ENCODE peak calls at places on chromosomes 5 and 9, in five cellular contexts. One of them, this sample, is unnamed.
A peak's percentile ranks its signal among the peaks of the same experiment; 100 is the strongest.

GRCh38 chr5:114113604-114114003 is 248.3 kb upstream of the KCNN2 start:
- DNase-seq in A549: no peak
- DNase-seq in CD8-positive, alpha-beta T cell: no peak
- DNase-seq in right atrium auricular region: no peak
- DNase-seq in H9: no peak
- DNase-seq in this sample: no peak

GRCh38 chr5:54869691-54870090 is 115.7 kb downstream of the ESM1 start:
- DNase-seq in A549: no peak
- DNase-seq in CD8-positive, alpha-beta T cell: no peak
- DNase-seq in right atrium auricular region: no peak
- DNase-seq in H9: no peak
- DNase-seq in this sample: no peak

GRCh38 chr9:127562841-127563523 is 49.1 kb upstream of the STXBP1 start:
- DNase-seq in A549: peak; percentile 71
- DNase-seq in CD8-positive, alpha-beta T cell: no peak
- DNase-seq in right atrium auricular region: no peak
- DNase-seq in H9: no peak
- DNase-seq in this sample: no peak

GRCh38 chr9:15570769-15571168 is 17.9 kb downstream of the CCDC171 start:
- DNase-seq in A549: no peak
- DNase-seq in CD8-positive, alpha-beta T cell: no peak
- DNase-seq in right atrium auricular region: no peak
- DNase-seq in H9: no peak
- DNase-seq in this sample: no peak

GRCh38 chr5:100731768-100732167 is 171.3 kb downstream of the ST8SIA4 start:
- DNase-seq in A549: no peak
- DNase-seq in CD8-positive, alpha-beta T cell: no peak
- DNase-seq in right atrium auricular region: no peak
- DNase-seq in H9: no peak
- DNase-seq in this sample: no peak

GRCh38 chr9:8401961-8402701 is 602.6 kb upstream of the DMAC1 start:
- DNase-seq in A549: no peak
- DNase-seq in CD8-positive, alpha-beta T cell: no peak
- DNase-seq in right atrium auricular region: no peak
- DNase-seq in H9: no peak
- DNase-seq in this sample: no peak

GRCh38 chr5:122258840-122259239 is 53.2 kb upstream of the SNCAIP start:
- DNase-seq in A549: no peak
- DNase-seq in CD8-positive, alpha-beta T cell: no peak
- DNase-seq in right atrium auricular region: no peak
- DNase-seq in H9: no peak
- DNase-seq in this sample: no peak

GRCh38 chr9:136587944-136588662 is 42.3 kb upstream of the NOTCH1 start:
- DNase-seq in A549: no peak
- DNase-seq in CD8-positive, alpha-beta T cell: no peak
- DNase-seq in right atrium auricular region: no peak
- DNase-seq in H9: peak; percentile 94
- DNase-seq in this sample: no peak

GRCh38 chr5:34736445-34737119 is 80.5 kb downstream of the RAI14 start:
- DNase-seq in A549: no peak
- DNase-seq in CD8-positive, alpha-beta T cell: no peak
- DNase-seq in right atrium auricular region: no peak
- DNase-seq in H9: peak; percentile 62
- DNase-seq in this sample: no peak

GRCh38 chr5:16593630-16594029 is 23.2 kb downstream of the RETREG1 start:
- DNase-seq in A549: no peak
- DNase-seq in CD8-positive, alpha-beta T cell: no peak
- DNase-seq in right atrium auricular region: no peak
- DNase-seq in H9: no peak
- DNase-seq in this sample: no peak

GRCh38 chr9:83473488-83473971 is 64.7 kb downstream of the FRMD3 start:
- DNase-seq in A549: no peak
- DNase-seq in CD8-positive, alpha-beta T cell: no peak
- DNase-seq in right atrium auricular region: no peak
- DNase-seq in H9: no peak
- DNase-seq in this sample: no peak

GRCh38 chr5:16871746-16872339 is 64.2 kb downstream of the MYO10 start:
- DNase-seq in A549: no peak
- DNase-seq in CD8-positive, alpha-beta T cell: no peak
- DNase-seq in right atrium auricular region: no peak
- DNase-seq in H9: no peak
- DNase-seq in this sample: no peak

GRCh38 chr9:34546102-34546833 is 23.5 kb upstream of the ENHO start:
- DNase-seq in A549: no peak
- DNase-seq in CD8-positive, alpha-beta T cell: no peak
- DNase-seq in right atrium auricular region: no peak
- DNase-seq in H9: no peak
- DNase-seq in this sample: no peak

GRCh38 chr5:83099001-83099400 is 21.7 kb downstream of the XRCC4 start:
- DNase-seq in A549: no peak
- DNase-seq in CD8-positive, alpha-beta T cell: no peak
- DNase-seq in right atrium auricular region: no peak
- DNase-seq in H9: no peak
- DNase-seq in this sample: no peak

GRCh38 chr9:102867488-102867887 is 127.6 kb upstream of the CYLC2 start:
- DNase-seq in A549: no peak
- DNase-seq in CD8-positive, alpha-beta T cell: no peak
- DNase-seq in right atrium auricular region: no peak
- DNase-seq in H9: no peak
- DNase-seq in this sample: peak; percentile 6

GRCh38 chr5:180523629-180524466 is 29.7 kb downstream of the CNOT6 start:
- DNase-seq in A549: no peak
- DNase-seq in CD8-positive, alpha-beta T cell: no peak
- DNase-seq in right atrium auricular region: no peak
- DNase-seq in H9: no peak
- DNase-seq in this sample: no peak

GRCh38 chr5:73497537-73498056 is 645 bp upstream of the BTF3 start:
- DNase-seq in A549: no peak
- DNase-seq in CD8-positive, alpha-beta T cell: no peak
- DNase-seq in right atrium auricular region: no peak
- DNase-seq in H9: no peak
- DNase-seq in this sample: no peak

GRCh38 chr9:74783408-74783807 is 104.3 kb downstream of the TRPM6 start:
- DNase-seq in A549: peak; percentile 48
- DNase-seq in CD8-positive, alpha-beta T cell: no peak
- DNase-seq in right atrium auricular region: no peak
- DNase-seq in H9: no peak
- DNase-seq in this sample: no peak

GRCh38 chr5:42021119-42021518 is 96.0 kb downstream of the FBXO4 start:
- DNase-seq in A549: no peak
- DNase-seq in CD8-positive, alpha-beta T cell: no peak
- DNase-seq in right atrium auricular region: no peak
- DNase-seq in H9: no peak
- DNase-seq in this sample: peak; percentile 8

GRCh38 chr5:181159286-181160143 is 12.1 kb downstream of the OR2V2 start:
- DNase-seq in A549: peak; percentile 91
- DNase-seq in CD8-positive, alpha-beta T cell: peak; percentile 90
- DNase-seq in right atrium auricular region: peak; percentile 88
- DNase-seq in H9: peak; percentile 90
- DNase-seq in this sample: no peak

GRCh38 chr9:99309540-99309939 is 87.5 kb downstream of the SEC61B start:
- DNase-seq in A549: no peak
- DNase-seq in CD8-positive, alpha-beta T cell: no peak
- DNase-seq in right atrium auricular region: no peak
- DNase-seq in H9: no peak
- DNase-seq in this sample: no peak

GRCh38 chr5:112921031-112921832 is 795 bp downstream of the REEP5 start:
- DNase-seq in A549: peak; percentile 69
- DNase-seq in CD8-positive, alpha-beta T cell: peak; percentile 33
- DNase-seq in right atrium auricular region: no peak
- DNase-seq in H9: peak; percentile 72
- DNase-seq in this sample: no peak

GRCh38 chr5:131198625-131199024 is 27.9 kb downstream of the LYRM7 start:
- DNase-seq in A549: no peak
- DNase-seq in CD8-positive, alpha-beta T cell: no peak
- DNase-seq in right atrium auricular region: no peak
- DNase-seq in H9: no peak
- DNase-seq in this sample: no peak

GRCh38 chr5:78534148-78535009 is 114.2 kb downstream of the LHFPL2 start:
- DNase-seq in A549: no peak
- DNase-seq in CD8-positive, alpha-beta T cell: no peak
- DNase-seq in right atrium auricular region: peak; percentile 86
- DNase-seq in H9: no peak
- DNase-seq in this sample: no peak

GRCh38 chr9:34610434-34611206 is 1.3 kb downstream of the RPP25L start:
- DNase-seq in A549: no peak
- DNase-seq in CD8-positive, alpha-beta T cell: no peak
- DNase-seq in right atrium auricular region: no peak
- DNase-seq in H9: peak; percentile 30
- DNase-seq in this sample: no peak

GRCh38 chr9:137205126-137206069 is at the start of the genes NDOR1 and TMEM203:
- DNase-seq in A549: peak; percentile 91
- DNase-seq in CD8-positive, alpha-beta T cell: peak; percentile 95
- DNase-seq in right atrium auricular region: peak; percentile 90
- DNase-seq in H9: peak; percentile 89
- DNase-seq in this sample: peak; percentile 36

GRCh38 chr5:178285399-178286225 is 53.0 kb upstream of the PHYKPL start:
- DNase-seq in A549: no peak
- DNase-seq in CD8-positive, alpha-beta T cell: no peak
- DNase-seq in right atrium auricular region: no peak
- DNase-seq in H9: no peak
- DNase-seq in this sample: no peak

GRCh38 chr5:173474881-173475287 is 141.6 kb downstream of the BOD1 start:
- DNase-seq in A549: no peak
- DNase-seq in CD8-positive, alpha-beta T cell: no peak
- DNase-seq in right atrium auricular region: no peak
- DNase-seq in H9: no peak
- DNase-seq in this sample: no peak
- H3K27ac ChIP-seq in A549: peak overlapping the region; percentile 82
- H3K27ac ChIP-seq in CD8-positive, alpha-beta T cell: no peak overlapping the region
- H3K27ac ChIP-seq in right atrium auricular region: no peak overlapping the region
- H3K27ac ChIP-seq in H9: no peak overlapping the region
- H3K27ac ChIP-seq in this sample: no peak overlapping the region

GRCh38 chr5:157196045-157196444 is 15.4 kb downstream of the ITK start:
- DNase-seq in A549: no peak
- DNase-seq in CD8-positive, alpha-beta T cell: no peak
- DNase-seq in right atrium auricular region: no peak
- DNase-seq in H9: no peak
- DNase-seq in this sample: no peak
- H3K27ac ChIP-seq in A549: no peak overlapping the region
- H3K27ac ChIP-seq in CD8-positive, alpha-beta T cell: peak overlapping the region; percentile 20
- H3K27ac ChIP-seq in right atrium auricular region: no peak overlapping the region
- H3K27ac ChIP-seq in H9: no peak overlapping the region
- H3K27ac ChIP-seq in this sample: no peak overlapping the region

GRCh38 chr9:128654481-128654880 is 2.2 kb downstream of the DYNC2I2 start:
- DNase-seq in A549: no peak
- DNase-seq in CD8-positive, alpha-beta T cell: no peak
- DNase-seq in right atrium auricular region: no peak
- DNase-seq in H9: no peak
- DNase-seq in this sample: no peak

GRCh38 chr9:128657344-128657704 is 677 bp upstream of the DYNC2I2 start:
- DNase-seq in A549: no peak
- DNase-seq in CD8-positive, alpha-beta T cell: no peak
- DNase-seq in right atrium auricular region: no peak
- DNase-seq in H9: no peak
- DNase-seq in this sample: no peak

GRCh38 chr9:128656416-128657343 is at the start of gene DYNC2I2:
- DNase-seq in A549: peak; percentile 94
- DNase-seq in CD8-positive, alpha-beta T cell: peak; percentile 94
- DNase-seq in right atrium auricular region: peak; percentile 96
- DNase-seq in H9: peak; percentile 95
- DNase-seq in this sample: peak; percentile 41

GRCh38 chr9:128653941-128654340 is 2.7 kb downstream of the DYNC2I2 start:
- DNase-seq in A549: no peak
- DNase-seq in CD8-positive, alpha-beta T cell: no peak
- DNase-seq in right atrium auricular region: no peak
- DNase-seq in H9: no peak
- DNase-seq in this sample: no peak

GRCh38 chr9:128651798-128652197 is 4.8 kb downstream of the DYNC2I2 start:
- DNase-seq in A549: no peak
- DNase-seq in CD8-positive, alpha-beta T cell: no peak
- DNase-seq in right atrium auricular region: no peak
- DNase-seq in H9: no peak
- DNase-seq in this sample: no peak
- H3K27ac ChIP-seq in A549: no peak overlapping the region
- H3K27ac ChIP-seq in CD8-positive, alpha-beta T cell: no peak overlapping the region
- H3K27ac ChIP-seq in right atrium auricular region: no peak overlapping the region
- H3K27ac ChIP-seq in H9: no peak overlapping the region
- H3K27ac ChIP-seq in this sample: no peak overlapping the region

GRCh38 chr5:95824747-95825146 is 2.2 kb upstream of the GLRX start:
- DNase-seq in A549: no peak
- DNase-seq in CD8-positive, alpha-beta T cell: no peak
- DNase-seq in right atrium auricular region: no peak
- DNase-seq in H9: no peak
- DNase-seq in this sample: no peak
- H3K27ac ChIP-seq in A549: peak overlapping the region; percentile 94
- H3K27ac ChIP-seq in CD8-positive, alpha-beta T cell: peak overlapping the region; percentile 25
- H3K27ac ChIP-seq in right atrium auricular region: peak overlapping the region; percentile 96
- H3K27ac ChIP-seq in H9: no peak overlapping the region
- H3K27ac ChIP-seq in this sample: peak overlapping the region; percentile 87

DNA sequence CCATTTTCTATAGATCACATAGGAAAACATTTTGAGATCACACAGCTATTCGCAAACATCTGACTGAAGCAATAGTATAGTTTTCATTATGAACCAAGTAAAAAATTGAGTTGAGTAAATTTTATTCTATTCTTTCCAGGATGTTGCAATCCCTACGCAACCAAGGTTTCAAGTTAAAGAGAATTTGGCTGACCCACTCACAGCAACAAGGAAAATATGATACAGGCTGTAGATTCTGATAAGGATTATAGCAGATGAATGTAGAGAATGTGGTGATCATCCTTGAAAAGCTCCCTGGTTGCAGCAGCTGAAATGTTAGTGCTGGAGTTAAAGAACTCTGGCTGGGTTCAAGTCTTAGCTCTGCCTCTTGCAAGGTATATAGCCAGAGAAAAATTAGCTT is 4.7 kb downstream of the ABCA1 start:
- DNase-seq in A549: no peak
- DNase-seq in CD8-positive, alpha-beta T cell: no peak
- DNase-seq in right atrium auricular region: no peak
- DNase-seq in H9: no peak
- DNase-seq in this sample: no peak
- H3K27ac ChIP-seq in A549: no peak overlapping the region
- H3K27ac ChIP-seq in CD8-positive, alpha-beta T cell: no peak overlapping the region
- H3K27ac ChIP-seq in right atrium auricular region: no peak overlapping the region
- H3K27ac ChIP-seq in H9: no peak overlapping the region
- H3K27ac ChIP-seq in this sample: peak overlapping the region; percentile 36

GRCh38 chr5:151708126-151708525 is 21.4 kb upstream of the SPARC start:
- DNase-seq in A549: no peak
- DNase-seq in CD8-positive, alpha-beta T cell: no peak
- DNase-seq in right atrium auricular region: no peak
- DNase-seq in H9: no peak
- DNase-seq in this sample: no peak
- H3K27ac ChIP-seq in A549: no peak overlapping the region
- H3K27ac ChIP-seq in CD8-positive, alpha-beta T cell: no peak overlapping the region
- H3K27ac ChIP-seq in right atrium auricular region: peak overlapping the region; percentile 6
- H3K27ac ChIP-seq in H9: no peak overlapping the region
- H3K27ac ChIP-seq in this sample: no peak overlapping the region

GRCh38 chr9:94881454-94881853 is 155.0 kb downstream of the AOPEP start:
- DNase-seq in A549: no peak
- DNase-seq in CD8-positive, alpha-beta T cell: no peak
- DNase-seq in right atrium auricular region: no peak
- DNase-seq in H9: no peak
- DNase-seq in this sample: no peak
- H3K27ac ChIP-seq in A549: peak overlapping the region; percentile 57
- H3K27ac ChIP-seq in CD8-positive, alpha-beta T cell: no peak overlapping the region
- H3K27ac ChIP-seq in right atrium auricular region: peak overlapping the region; percentile 20
- H3K27ac ChIP-seq in H9: no peak overlapping the region
- H3K27ac ChIP-seq in this sample: no peak overlapping the region

GRCh38 chr9:121278535-121279169 is 10.7 kb downstream of the GSN start:
- DNase-seq in A549: no peak
- DNase-seq in CD8-positive, alpha-beta T cell: no peak
- DNase-seq in right atrium auricular region: peak; percentile 90
- DNase-seq in H9: peak; percentile 56
- DNase-seq in this sample: peak; percentile 70
- H3K27ac ChIP-seq in A549: peak overlapping the region; percentile 58
- H3K27ac ChIP-seq in CD8-positive, alpha-beta T cell: no peak overlapping the region
- H3K27ac ChIP-seq in right atrium auricular region: peak overlapping the region; percentile 97
- H3K27ac ChIP-seq in H9: no peak overlapping the region
- H3K27ac ChIP-seq in this sample: peak overlapping the region; percentile 91